ENCODE peak calls at places on chromosomes 11 and 22, in five cellular contexts. F is uterus, G is stomach, P is heart left ventricle, I is endothelial cell of umbilical vein. V is an unnamed sample.

GRCh38 chr11:118175031-118175531 is 1.4 kb downstream of the SCN2B start:
- DNase-seq in I (no peak), F (no peak), G (no peak), P (peak; percentile 39), V (no peak)

GRCh38 chr22:36351921-36352774 is 35.6 kb downstream of the MYH9 start:
- DNase-seq in I (no peak), P (no peak), G (peak; percentile 61), F (no peak), V (no peak)

GRCh38 chr22:24066260-24066659 is 55.2 kb downstream of the CABIN1 start:
- DNase-seq in P (peak; percentile 35), F (no peak), I (no peak), G (no peak), V (peak; percentile 34)

GRCh38 chr11:22624742-22625447 is 728 bp downstream of the FANCF start:
- DNase-seq in P (peak; percentile 65), G (peak; percentile 73), F (peak; percentile 53), I (peak; percentile 63), V (peak; percentile 80)

GRCh38 chr22:40310771-40311120 is 35.6 kb upstream of the ADSL start:
- DNase-seq in G (no peak), P (no peak), I (no peak), F (no peak), V (no peak)

GRCh38 chr22:23237201-23237798 is 57.0 kb downstream of the BCR start:
- DNase-seq in F (peak; percentile 64), P (peak; percentile 83), G (peak; percentile 44), I (no peak), V (peak; percentile 82)

GRCh38 chr11:26439854-26440253 is 107.9 kb downstream of the ANO3 start:
- DNase-seq in P (no peak), I (no peak), G (no peak), F (no peak), V (no peak)

GRCh38 chr11:47766363-47767227 is 546 bp downstream of the FNBP4 start:
- DNase-seq in P (peak; percentile 74), G (peak; percentile 79), I (peak; percentile 73), F (peak; percentile 60), V (peak; percentile 87)

GRCh38 chr11:79232346-79232745 is 208.5 kb downstream of the TENM4 start:
- DNase-seq in G (no peak), P (no peak), F (no peak), I (no peak), V (no peak)

GRCh38 chr22:37254206-37254866 is 10.3 kb upstream of the RAC2 start:
- DNase-seq in P (no peak), F (no peak), G (no peak), I (peak; percentile 76), V (no peak)

GRCh38 chr11:121112498-121113455 is 11.7 kb downstream of the TECTA start:
- DNase-seq in G (peak; percentile 64), F (peak; percentile 54), P (peak; percentile 50), I (peak; percentile 54), V (peak; percentile 76)

GRCh38 chr11:96207459-96208449 is 135.2 kb downstream of the MAML2 start:
- DNase-seq in F (no peak), I (peak; percentile 89), P (no peak), G (no peak), V (no peak)

GRCh38 chr11:119026970-119027369 is 3.7 kb downstream of the SLC37A4 start:
- DNase-seq in I (no peak), P (no peak), F (no peak), G (no peak), V (no peak)

GRCh38 chr11:36213050-36213840 is 76.0 kb downstream of the COMMD9 start:
- DNase-seq in G (no peak), F (no peak), I (no peak), P (no peak), V (no peak)

GRCh38 chr22:49763138-49763537 is 64.5 kb downstream of the BRD1 start:
- DNase-seq in I (no peak), G (no peak), F (no peak), P (no peak), V (no peak)

GRCh38 chr11:100687032-100687629 is at the start of gene ARHGAP42:
- DNase-seq in I (peak; percentile 61), P (peak; percentile 84), G (peak; percentile 70), F (peak; percentile 69), V (peak; percentile 77)

GRCh38 chr11:129800655-129801054 is 15.0 kb upstream of the TMEM45B start:
- DNase-seq in F (no peak), I (no peak), P (no peak), G (no peak), V (no peak)

GRCh38 chr11:46381836-46382643 is 571 bp downstream of the MDK start:
- DNase-seq in F (peak; percentile 37), G (no peak), I (peak; percentile 52), P (no peak), V (peak; percentile 68)

GRCh38 chr11:112520293-112520692 is 259.6 kb upstream of the PLET1 start:
- DNase-seq in F (no peak), I (no peak), P (no peak), G (no peak), V (no peak)

GRCh38 chr11:95660038-95660437 is 129.5 kb downstream of the FAM76B start:
- DNase-seq in F (no peak), I (no peak), P (no peak), G (no peak), V (no peak)

GRCh38 chr11:124917115-124917637 is 1.9 kb upstream of the HEPN1 start:
- DNase-seq in P (no peak), F (no peak), I (no peak), G (no peak), V (no peak)

GRCh38 chr11:64341851-64342791 is 2.1 kb downstream of the CCDC88B start:
- DNase-seq in G (peak; percentile 96), I (peak; percentile 87), P (peak; percentile 88), F (peak; percentile 89), V (peak; percentile 94)

GRCh38 chr22:19592464-19592863 is 68.3 kb upstream of the CLDN5 start:
- DNase-seq in F (no peak), G (no peak), I (no peak), P (no peak), V (peak; percentile 25)

GRCh38 chr22:46430961-46431838 is 95.7 kb downstream of the TRMU start:
- DNase-seq in I (no peak), G (no peak), F (no peak), P (no peak), V (no peak)

GRCh38 chr22:46429327-46429853 is 93.9 kb downstream of the TRMU start:
- DNase-seq in F (no peak), G (peak; percentile 75), P (no peak), I (no peak), V (no peak)

GRCh38 chr22:46433318-46433717 is 97.8 kb downstream of the TRMU start:
- DNase-seq in I (no peak), P (no peak), G (no peak), F (no peak), V (no peak)

GRCh38 chr22:46428602-46429326 is 93.2 kb downstream of the TRMU start:
- DNase-seq in P (no peak), I (no peak), F (no peak), G (no peak), V (no peak)

GRCh38 chr22:46432164-46433068 is 96.9 kb downstream of the TRMU start:
- DNase-seq in G (peak; percentile 66), F (no peak), P (no peak), I (no peak), V (no peak)
- H3K4me3 ChIP-seq in G (peak overlapping the region; percentile 35), F (no peak overlapping the region), P (peak overlapping the region; percentile 16), I (no peak overlapping the region), V (peak overlapping the region; percentile 20)

GRCh38 chr11:61298663-61299244 is 3.6 kb upstream of the VWCE start:
- DNase-seq in P (no peak), G (no peak), I (no peak), F (no peak), V (no peak)

GRCh38 chr11:61295596-61295926 is 445 bp upstream of the VWCE start:
- DNase-seq in G (peak; percentile 34), F (no peak), I (peak; percentile 14), P (no peak), V (no peak)

GRCh38 chr11:61294717-61295595 is at the start of gene VWCE:
- DNase-seq in G (peak; percentile 71), P (peak; percentile 59), I (peak; percentile 56), F (peak; percentile 62), V (peak; percentile 70)

GRCh38 chr11:61297741-61298140 is 2.6 kb upstream of the VWCE start:
- DNase-seq in G (no peak), F (peak; percentile 60), I (peak; percentile 94), P (peak; percentile 26), V (peak; percentile 78)

DNA sequence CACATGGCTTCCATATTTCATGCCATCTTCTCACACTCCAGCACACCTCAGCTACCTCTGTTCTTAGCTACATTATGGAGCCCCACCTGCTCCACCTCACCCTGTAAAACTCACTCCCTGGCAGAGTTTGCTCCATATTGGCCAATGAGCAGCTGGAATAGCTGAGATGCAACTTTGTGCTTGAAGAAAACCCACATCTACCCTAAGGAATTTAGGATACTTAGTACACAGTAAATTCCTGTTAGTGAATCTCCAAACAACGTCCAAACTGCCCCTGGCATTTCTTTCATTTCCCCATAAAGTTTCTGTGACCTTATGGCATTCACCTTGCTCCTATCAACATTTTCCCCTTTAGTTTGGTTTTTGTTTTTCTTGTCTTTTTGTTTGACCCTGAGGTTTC is 2.2 kb upstream of the VWCE start:
- DNase-seq in F (no peak), P (no peak), I (no peak), G (no peak), V (no peak)
- TF ChIP-seq POLR2A in F (no peak), P (no peak), I (no peak), G (no peak), V (no peak)

DNA sequence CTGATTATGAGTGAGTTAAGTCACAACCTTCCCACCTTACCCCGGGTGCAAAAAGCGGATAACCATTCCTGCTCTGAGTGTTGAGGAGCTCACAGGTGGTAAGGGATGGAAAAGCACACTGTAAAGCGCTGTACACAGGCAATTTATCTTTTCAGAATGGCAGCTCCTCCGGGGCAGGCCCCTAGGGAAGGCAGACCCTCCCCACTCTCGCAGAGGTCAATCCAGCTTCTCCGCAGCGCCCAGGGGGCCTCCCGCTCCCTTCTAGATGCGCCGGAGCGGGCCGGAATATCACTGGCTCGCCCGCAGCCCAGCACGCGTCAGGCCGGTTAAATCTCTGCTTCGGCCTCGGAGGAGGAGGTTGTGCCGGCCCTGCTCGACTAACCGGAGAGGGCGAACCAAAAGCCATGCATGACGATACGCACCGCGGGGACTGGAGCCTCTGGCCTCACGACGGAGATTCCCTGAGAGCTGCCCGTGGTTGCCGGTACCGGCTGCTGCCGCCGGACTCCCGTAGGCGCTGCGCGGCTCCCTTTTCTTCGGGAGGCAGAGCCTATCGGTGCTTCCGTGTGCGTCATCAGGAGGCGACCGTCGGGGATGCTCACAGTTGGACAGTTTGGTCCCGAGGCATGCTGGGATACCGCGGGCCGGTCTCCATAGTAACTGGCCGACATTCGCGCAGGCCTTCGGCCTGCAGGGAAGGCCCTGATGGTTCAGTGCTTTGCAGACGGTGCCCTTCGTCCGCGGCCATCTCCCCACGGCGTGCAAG is at the start of gene BRMS1:
- DNase-seq in I (peak; percentile 96), F (peak; percentile 97), G (peak; percentile 99), P (peak; percentile 98), V (peak; percentile 99)
- H3K4me1 ChIP-seq in I (peaks cover 14% of the 10 kb centered on the region), F (peaks cover 12% of the 10 kb centered on the region), G (peaks cover 63% of the 10 kb centered on the region), P (peaks cover 40% of the 10 kb centered on the region), V (peaks cover 40% of the 10 kb centered on the region)

GRCh38 chr11:44727373-44728084 is 767 bp downstream of the TSPAN18 start:
- DNase-seq in F (peak; percentile 86), P (peak; percentile 88), G (peak; percentile 77), I (peak; percentile 82), V (peak; percentile 93)

GRCh38 chr11:44729718-44730117 is 3.0 kb downstream of the TSPAN18 start:
- DNase-seq in F (no peak), P (no peak), I (peak; percentile 44), G (no peak), V (no peak)

GRCh38 chr11:44728085-44728410 is 1.3 kb downstream of the TSPAN18 start:
- DNase-seq in F (no peak), I (no peak), G (no peak), P (no peak), V (no peak)

GRCh38 chr11:44728491-44728910 is 1.7 kb downstream of the TSPAN18 start:
- DNase-seq in F (no peak), I (peak; percentile 25), G (no peak), P (no peak), V (peak; percentile 72)

GRCh38 chr11:44729065-44729464 is 2.3 kb downstream of the TSPAN18 start:
- DNase-seq in G (no peak), P (peak; percentile 33), F (no peak), I (peak; percentile 48), V (no peak)
- H3K4me3 ChIP-seq in G (no peak overlapping the region), P (peak overlapping the region; percentile 93), F (no peak overlapping the region), I (no peak overlapping the region), V (peak overlapping the region; percentile 90)

V was measured in sigmoid colon.